ENCODE peak calls at places on chromosomes 11 and 22, in five cellular contexts. R is dorsolateral prefrontal cortex, P is MM.1S, U is right lobe of liver, E is H1. T is an unnamed sample.

GRCh38 chr22:26416670-26417270 is 12.3 kb upstream of the ASPHD2 start:
- DNase-seq in R (no peak), P (no peak), U (no peak), E (peak; percentile 54), T (no peak)

GRCh38 chr11:69477111-69477510 is 4.4 kb upstream of the LINC01488 start:
- DNase-seq in R (no peak), P (no peak), U (no peak), E (no peak), T (no peak)

GRCh38 chr11:68146010-68146540 is 24.9 kb upstream of the CHKA start:
- DNase-seq in R (no peak), P (no peak), U (peak; percentile 97), E (no peak), T (no peak)

GRCh38 chr11:37762079-37762478 is 1164.0 kb upstream of the RAG2 start:
- DNase-seq in R (no peak), P (no peak), U (no peak), E (no peak), T (no peak)

GRCh38 chr11:72589802-72590761 is 84.1 kb downstream of the PDE2A start:
- DNase-seq in R (no peak), P (peak; percentile 31), U (peak; percentile 44), E (peak; percentile 88), T (no peak)

GRCh38 chr11:33690290-33691050 is 10.2 kb downstream of the C11orf91 start:
- DNase-seq in R (peak; percentile 63), P (no peak), U (peak; percentile 54), E (no peak), T (peak; percentile 86)

GRCh38 chr11:70159612-70160570 is 43.2 kb upstream of the FADD start:
- DNase-seq in R (no peak), P (no peak), U (peak; percentile 79), E (no peak), T (peak; percentile 83)

GRCh38 chr11:65429069-65429681 is 6.6 kb downstream of the NEAT1 start:
- DNase-seq in R (no peak), P (no peak), U (peak; percentile 28), E (no peak), T (peak; percentile 72)

GRCh38 chr11:86388198-86388597 is 13.5 kb downstream of the CCDC81 start:
- DNase-seq in R (no peak), P (no peak), U (no peak), E (no peak), T (no peak)

GRCh38 chr11:62242021-62242420 is at the start of gene SCGB1D2:
- DNase-seq in R (peak; percentile 27), P (no peak), U (no peak), E (no peak), T (no peak)

GRCh38 chr11:18361154-18361553 is 33.2 kb upstream of the LDHA start:
- DNase-seq in R (no peak), P (no peak), U (no peak), E (no peak), T (no peak)

GRCh38 chr11:118634435-118635236 is 27.2 kb downstream of the PHLDB1 start:
- DNase-seq in R (no peak), P (peak; percentile 63), U (peak; percentile 83), E (peak; percentile 89), T (peak; percentile 88)

DNA sequence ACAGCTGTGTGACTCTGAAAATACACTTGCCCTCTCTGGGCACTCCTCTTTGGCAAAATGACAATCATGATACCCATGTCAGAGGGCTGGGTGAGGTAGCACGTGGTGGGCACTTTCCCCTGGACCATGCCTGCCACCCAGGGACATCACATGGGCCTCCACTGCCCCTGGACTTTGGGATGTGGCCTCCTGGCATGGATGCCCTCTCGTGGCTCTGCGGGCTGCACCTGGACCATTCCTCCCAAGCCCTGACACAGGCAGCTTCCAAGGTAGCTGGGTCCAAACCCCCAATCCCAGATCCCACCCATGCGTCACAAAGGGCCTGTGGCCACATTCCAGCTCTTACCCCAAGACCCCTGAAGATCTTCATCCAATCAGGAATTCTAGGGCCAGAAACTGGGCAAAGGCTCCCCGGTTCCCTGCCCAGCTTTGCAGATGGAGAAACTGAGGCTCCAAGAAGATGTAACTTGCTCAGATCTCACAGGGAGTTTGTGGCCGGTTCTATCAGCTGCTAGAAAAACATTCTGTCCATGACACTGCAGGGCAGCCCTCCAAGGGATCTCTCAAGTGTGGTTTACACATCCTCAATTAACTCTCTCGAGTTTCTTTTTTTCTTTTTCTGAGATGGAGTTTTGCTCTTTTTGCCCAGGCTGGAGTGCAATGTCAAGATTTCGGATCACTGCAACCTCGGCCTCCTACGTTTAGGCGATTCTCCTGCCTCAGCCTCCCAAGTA is 35.4 kb upstream of the CYB5R3 start:
- DNase-seq in R (no peak), P (no peak), U (no peak), E (no peak), T (no peak)
- H3K27ac ChIP-seq in R (no peak overlapping the region), P (no peak overlapping the region), U (no peak overlapping the region), E (no peak overlapping the region), T (peak overlapping the region; percentile 83)

DNA sequence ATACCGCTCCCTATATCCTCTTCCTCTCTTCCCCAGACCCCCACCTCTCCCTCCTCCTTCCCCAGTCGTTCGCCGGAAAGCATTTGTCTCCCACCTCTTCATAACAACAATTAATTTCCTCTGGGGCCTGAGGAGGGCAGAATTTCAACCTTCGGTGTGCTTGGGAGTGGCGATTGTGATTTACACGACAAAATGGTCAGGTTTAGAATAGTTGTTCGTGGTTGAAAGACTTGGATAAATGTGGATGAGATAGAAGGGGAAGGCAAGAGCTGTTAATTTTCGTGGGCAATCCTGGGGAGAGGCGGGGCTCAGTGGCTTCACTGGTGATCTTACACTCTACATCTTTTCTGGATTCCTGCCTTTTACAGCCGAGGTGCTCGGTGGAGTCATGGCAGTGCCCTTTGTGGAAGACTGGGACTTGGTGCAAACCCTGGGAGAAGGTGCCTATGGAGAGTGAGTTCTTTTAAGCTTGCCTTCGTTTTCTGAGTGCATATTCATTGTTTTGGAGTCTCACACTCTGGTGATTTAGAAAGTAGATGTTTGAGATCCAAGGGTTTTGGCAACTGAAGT is 1.5 kb downstream of the CHEK1 start:
- DNase-seq in R (no peak), P (peak; percentile 67), U (no peak), E (no peak), T (no peak)
- TF ChIP-seq CTCF in R (no peak), P (peak; percentile 59), U (peak; percentile 16), E (no peak), T (no peak)

GRCh38 chr11:88015170-88015569 is 160.1 kb downstream of the RAB38 start:
- DNase-seq in R (no peak), P (peak; percentile 11), U (no peak), E (no peak), T (no peak)
- H3K27ac ChIP-seq in R (no peak overlapping the region), P (no peak overlapping the region), U (no peak overlapping the region), E (no peak overlapping the region), T (no peak overlapping the region)

DNA sequence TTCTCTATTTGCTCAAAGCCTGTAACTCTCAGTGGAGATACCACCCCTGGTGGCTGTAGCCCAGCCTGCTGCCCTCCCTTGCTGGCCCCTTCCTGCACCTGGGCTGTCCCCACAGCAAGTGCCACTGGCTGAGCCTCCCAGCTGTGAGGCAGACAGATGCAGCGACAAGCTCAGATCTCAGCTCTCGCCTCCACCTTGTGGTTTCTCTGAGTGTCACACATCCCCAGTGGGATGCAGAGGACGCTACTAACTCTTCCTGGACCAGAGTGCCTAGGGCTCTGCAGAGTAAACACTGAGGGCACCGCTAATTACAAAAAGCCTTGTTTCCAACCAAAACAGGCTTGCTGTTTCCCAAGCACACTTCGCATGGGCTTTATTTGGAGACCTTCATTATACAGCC is 8.9 kb downstream of the YPEL1 start:
- DNase-seq in R (no peak), P (peak; percentile 36), U (no peak), E (peak; percentile 74), T (no peak)
- TF ChIP-seq CTCF in R (no peak), P (peak; percentile 25), U (no peak), E (peak; percentile 70), T (no peak)

GRCh38 chr11:3044915-3045314 is 12.3 kb downstream of the CARS1 start:
- DNase-seq in R (no peak), P (no peak), U (no peak), E (no peak), T (no peak)
- H3K27ac ChIP-seq in R (no peak overlapping the region), P (no peak overlapping the region), U (peak overlapping the region; percentile 94), E (no peak overlapping the region), T (no peak overlapping the region)

GRCh38 chr11:99814738-99815137 is 794.0 kb downstream of the CNTN5 start:
- DNase-seq in R (no peak), P (no peak), U (no peak), E (no peak), T (no peak)
- TF ChIP-seq CTCF in R (no peak), P (peak; percentile 3), U (no peak), E (peak; percentile 29), T (no peak)

GRCh38 chr22:37032535-37033460 is 13.3 kb downstream of the MPST start:
- DNase-seq in R (no peak), P (no peak), U (peak; percentile 85), E (peak; percentile 50), T (peak; percentile 70)

GRCh38 chr22:37028692-37029674 is 9.4 kb downstream of the MPST start:
- DNase-seq in R (no peak), P (no peak), U (no peak), E (no peak), T (no peak)

GRCh38 chr22:37033605-37034430 is 14.3 kb downstream of the MPST start:
- DNase-seq in R (no peak), P (no peak), U (peak; percentile 75), E (no peak), T (no peak)

GRCh38 chr22:37032134-37032534 is 12.6 kb downstream of the MPST start:
- DNase-seq in R (no peak), P (no peak), U (no peak), E (no peak), T (no peak)

DNA sequence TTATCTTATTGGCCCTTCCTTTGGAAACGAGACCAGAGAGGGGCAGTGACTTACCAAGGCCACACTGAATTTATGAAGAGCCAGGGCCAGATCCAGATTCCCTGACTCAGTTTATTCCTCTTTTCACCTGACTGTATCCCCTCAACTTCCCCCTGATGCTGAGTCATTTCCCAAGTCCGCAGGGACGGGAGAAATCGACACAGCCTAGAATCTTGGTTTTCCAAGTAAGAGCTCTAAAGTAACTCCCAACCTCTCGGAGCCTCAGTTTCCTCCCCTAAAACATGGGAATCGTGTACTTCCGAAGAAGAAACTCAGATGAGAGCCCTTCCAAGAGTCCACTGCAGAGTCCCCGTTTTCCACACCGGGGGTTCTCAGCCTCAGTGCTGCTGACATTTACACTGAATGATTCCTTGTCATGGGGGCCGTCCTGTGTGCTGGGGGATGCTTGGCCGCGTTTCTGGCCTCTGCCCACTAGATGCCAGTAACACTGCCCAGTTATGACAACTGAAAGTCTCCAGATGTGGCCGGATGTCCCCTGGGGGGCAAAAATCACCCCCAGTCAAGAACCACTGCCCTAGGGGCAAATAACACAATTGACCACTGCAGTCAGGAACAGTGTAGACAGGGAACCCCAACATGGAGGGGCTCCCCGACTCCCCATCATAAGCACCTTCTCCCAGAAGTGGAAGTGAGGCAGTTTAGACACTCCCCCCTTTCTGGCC is 11.2 kb downstream of the MPST start:
- DNase-seq in R (no peak), P (no peak), U (no peak), E (peak; percentile 56), T (no peak)
- H3K27ac ChIP-seq in R (no peak overlapping the region), P (no peak overlapping the region), U (peak overlapping the region; percentile 89), E (no peak overlapping the region), T (no peak overlapping the region)

GRCh38 chr11:104343578-104343977 is 179.6 kb upstream of the PDGFD start:
- DNase-seq in R (no peak), P (no peak), U (no peak), E (no peak), T (no peak)
- TF ChIP-seq CTCF in R (no peak), P (peak; percentile 36), U (peak; percentile 22), E (no peak), T (no peak)